ENCODE peak calls at places on chromosomes 2 and 18, in seven cellular contexts. M is pancreas; F is HepG2; Z is left ventricle myocardium inferior; B is right cardiac atrium; E is lower lobe of right lung; H is CD8-positive, alpha-beta T cell. W is an unnamed sample.

GRCh38 chr2:190443778-190444481 is 35.8 kb downstream of the MFSD6 start:
- DNase-seq in F (no peak), Z (no peak), H (no peak), M (no peak), E (no peak), B (no peak), W (no peak)

GRCh38 chr2:669323-669722 is 7.9 kb downstream of the TMEM18 start:
- DNase-seq in H (no peak), F (no peak), M (no peak), B (no peak), E (no peak), Z (no peak), W (peak; percentile 30)

GRCh38 chr2:228535396-228535795 is 353.9 kb upstream of the SPHKAP start:
- DNase-seq in E (no peak), F (peak; percentile 1), H (no peak), M (no peak), Z (no peak), B (no peak), W (no peak)

GRCh38 chr2:129813404-129813803 is 166.1 kb upstream of the RAB6C start:
- DNase-seq in H (no peak), Z (no peak), B (no peak), M (no peak), E (no peak), F (no peak), W (no peak)

GRCh38 chr2:20288941-20289340 is 61.7 kb downstream of the PUM2 start:
- DNase-seq in M (no peak), Z (no peak), B (no peak), E (no peak), F (no peak), H (no peak), W (no peak)

GRCh38 chr2:117555965-117556364 is 258.5 kb upstream of the DDX18 start:
- DNase-seq in E (no peak), H (no peak), F (no peak), M (no peak), Z (no peak), B (no peak), W (no peak)

GRCh38 chr2:62185828-62186483 is 10.0 kb upstream of the B3GNT2 start:
- DNase-seq in B (no peak), Z (no peak), F (no peak), H (no peak), M (no peak), E (no peak), W (no peak)

GRCh38 chr18:56576826-56577573 is 61.4 kb downstream of the TXNL1 start:
- DNase-seq in E (no peak), B (peak; percentile 61), M (no peak), Z (peak; percentile 66), H (no peak), F (no peak), W (no peak)

GRCh38 chr2:17615728-17616351 is 75.3 kb downstream of the VSNL1 start:
- DNase-seq in B (no peak), Z (no peak), F (peak; percentile 30), H (no peak), E (no peak), M (no peak), W (no peak)

GRCh38 chr2:9738718-9739496 is 104.4 kb upstream of the TAF1B start:
- DNase-seq in B (peak; percentile 54), Z (peak; percentile 33), M (no peak), E (no peak), H (no peak), F (no peak), W (no peak)

GRCh38 chr2:136305517-136306192 is 187.7 kb upstream of the CXCR4 start:
- DNase-seq in E (no peak), F (no peak), B (no peak), Z (no peak), H (peak; percentile 47), M (no peak), W (no peak)

GRCh38 chr2:138373993-138374408 is 127.6 kb upstream of the SPOPL start:
- DNase-seq in E (no peak), F (peak; percentile 58), Z (no peak), H (no peak), B (no peak), M (no peak), W (no peak)

GRCh38 chr18:3093624-3094354 is 80.8 kb upstream of the LPIN2 start:
- DNase-seq in H (no peak), Z (no peak), E (no peak), M (no peak), F (no peak), B (no peak), W (no peak)

GRCh38 chr2:205612661-205613060 is 69.6 kb upstream of the NRP2 start:
- DNase-seq in B (no peak), M (no peak), F (no peak), H (peak; percentile 6), E (no peak), Z (no peak), W (no peak)

GRCh38 chr2:62038980-62039771 is 133.7 kb downstream of the COMMD1 start:
- DNase-seq in E (no peak), B (no peak), Z (no peak), H (no peak), F (no peak), M (no peak), W (no peak)

GRCh38 chr18:51342815-51343214 is 145.3 kb upstream of the MEX3C start:
- DNase-seq in F (peak; percentile 7), B (no peak), H (no peak), E (no peak), M (no peak), Z (no peak), W (no peak)

GRCh38 chr2:88451647-88452150 is 794 bp downstream of the FOXI3 start:
- DNase-seq in F (no peak), E (no peak), M (peak; percentile 75), Z (no peak), H (no peak), B (no peak), W (peak; percentile 79)

GRCh38 chr18:25842665-25843064 is 247.7 kb downstream of the SS18 start:
- DNase-seq in Z (no peak), E (no peak), H (no peak), M (no peak), F (no peak), B (no peak), W (no peak)

GRCh38 chr2:167767858-167768257 is 479.5 kb downstream of the STK39 start:
- DNase-seq in H (no peak), Z (no peak), F (no peak), M (no peak), E (no peak), B (no peak), W (no peak)

GRCh38 chr18:79697178-79697577 is 17.6 kb downstream of the CTDP1 start:
- DNase-seq in F (no peak), H (no peak), Z (no peak), E (peak; percentile 42), B (no peak), M (no peak), W (no peak)

GRCh38 chr18:79695856-79696850 is 16.6 kb downstream of the CTDP1 start:
- DNase-seq in B (no peak), E (peak; percentile 43), F (no peak), Z (no peak), M (no peak), H (no peak), W (no peak)

GRCh38 chr18:79699653-79700052 is 20.1 kb downstream of the CTDP1 start:
- DNase-seq in Z (no peak), E (peak; percentile 21), H (no peak), M (no peak), B (no peak), F (no peak), W (no peak)

GRCh38 chr18:79697976-79698375 is 18.4 kb downstream of the CTDP1 start:
- DNase-seq in B (no peak), E (peak; percentile 41), M (no peak), H (no peak), Z (no peak), F (no peak), W (peak; percentile 61)

GRCh38 chr18:79698668-79699335 is 19.2 kb downstream of the CTDP1 start:
- DNase-seq in H (no peak), F (no peak), Z (no peak), E (peak; percentile 6), M (no peak), B (no peak), W (no peak)
- H3K27ac ChIP-seq in H (no peak overlapping the region), F (no peak overlapping the region), Z (peak overlapping the region; percentile 18), E (no peak overlapping the region), M (no peak overlapping the region), B (no peak overlapping the region), W (no peak overlapping the region)

DNA sequence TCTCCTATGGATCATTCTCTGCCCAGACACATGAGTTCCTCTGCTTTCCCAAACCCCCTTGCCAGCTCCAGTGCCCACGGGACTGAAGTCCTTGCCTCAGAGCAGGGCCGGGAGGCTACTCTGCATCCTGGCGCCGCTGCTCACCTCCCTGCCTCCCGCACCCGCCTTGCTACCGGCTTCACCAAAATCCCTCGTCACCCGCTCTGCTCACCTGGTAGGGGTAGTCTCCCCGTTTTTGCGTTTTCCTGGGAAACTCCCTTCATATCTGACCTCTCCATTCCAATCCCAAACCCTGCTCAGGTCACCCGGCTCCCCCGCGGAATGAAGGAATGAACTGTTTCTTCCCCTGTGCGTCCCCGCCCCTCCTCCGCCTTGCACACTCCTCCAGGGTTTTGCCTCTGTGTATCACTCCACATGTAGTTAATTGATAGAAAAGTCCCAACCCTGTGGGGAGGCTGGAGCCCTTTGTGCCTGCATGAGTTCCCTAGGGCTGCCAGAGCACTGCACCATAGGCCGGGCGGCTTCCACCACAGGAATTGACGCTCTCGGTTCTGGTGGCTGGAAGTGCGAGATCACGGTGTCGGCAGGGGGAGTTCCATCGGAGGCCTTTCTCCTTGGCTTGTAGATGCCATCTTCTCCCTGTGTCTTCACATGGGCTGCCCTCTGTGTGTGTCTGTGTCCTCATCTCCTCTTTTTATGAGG is 2.0 kb upstream of the DGKD start:
- DNase-seq in Z (no peak), M (no peak), H (no peak), F (no peak), B (no peak), E (no peak), W (no peak)
- H3K27ac ChIP-seq in Z (no peak overlapping the region), M (no peak overlapping the region), H (no peak overlapping the region), F (no peak overlapping the region), B (no peak overlapping the region), E (no peak overlapping the region), W (no peak overlapping the region)

GRCh38 chr18:35956226-35956625 is 16.3 kb upstream of the RMP24 start:
- DNase-seq in B (no peak), E (no peak), F (no peak), H (no peak), Z (no peak), M (no peak), W (no peak)
- H3K27ac ChIP-seq in B (no peak overlapping the region), E (no peak overlapping the region), F (no peak overlapping the region), H (no peak overlapping the region), Z (no peak overlapping the region), M (no peak overlapping the region), W (no peak overlapping the region)

GRCh38 chr2:99395589-99396130 is 58.5 kb downstream of the EIF5B start:
- DNase-seq in E (no peak), M (no peak), B (no peak), H (no peak), Z (no peak), F (no peak), W (no peak)

GRCh38 chr2:99399063-99399462 is 61.9 kb downstream of the EIF5B start:
- DNase-seq in Z (no peak), H (no peak), M (no peak), E (no peak), F (no peak), B (no peak), W (no peak)

GRCh38 chr2:99397251-99397920 is 60.2 kb downstream of the EIF5B start:
- DNase-seq in B (no peak), E (no peak), M (no peak), H (no peak), Z (no peak), F (no peak), W (no peak)

GRCh38 chr2:99399795-99400194 is 62.6 kb downstream of the EIF5B start:
- DNase-seq in H (no peak), M (no peak), Z (no peak), F (no peak), B (no peak), E (no peak), W (no peak)

GRCh38 chr2:99398303-99398702 is 61.1 kb downstream of the EIF5B start:
- DNase-seq in F (no peak), E (no peak), H (no peak), M (no peak), B (no peak), Z (no peak), W (no peak)
- H3K27ac ChIP-seq in F (no peak overlapping the region), E (no peak overlapping the region), H (peak overlapping the region; percentile 18), M (no peak overlapping the region), B (peak overlapping the region; percentile 85), Z (peak overlapping the region; percentile 75), W (no peak overlapping the region)

W was measured in left lung.